ENCODE peak calls at places on chromosomes 11 and 22, in eight cellular contexts. H, O, U, T, M, I, S and N are unnamed samples.

GRCh38 chr11:6735306-6735705 is 36.5 kb downstream of the OR2AG2 start:
- DNase-seq in H (no peak), O (peak; percentile 7), U (no peak), T (no peak), M (no peak), I (no peak), S (no peak), N (no peak)

GRCh38 chr11:105372214-105372613 is 232.6 kb upstream of the CARD18 start:
- DNase-seq in H (no peak), O (peak; percentile 37), U (no peak), T (no peak), M (no peak), I (no peak), S (no peak), N (no peak)

GRCh38 chr22:23431337-23432072 is 148.6 kb downstream of the IGLL1 start:
- DNase-seq in H (peak; percentile 2), O (peak; percentile 94), U (no peak), T (no peak), M (no peak), I (peak; percentile 60), S (no peak), N (no peak)

GRCh38 chr11:68314886-68315580 is 2.6 kb downstream of the LRP5 start:
- DNase-seq in H (no peak), O (peak; percentile 51), U (no peak), T (no peak), M (peak; percentile 80), I (peak; percentile 62), S (no peak), N (no peak)

GRCh38 chr11:69894126-69895047 is 75.2 kb upstream of the FGF3 start:
- DNase-seq in H (no peak), O (no peak), U (no peak), T (no peak), M (no peak), I (no peak), S (no peak), N (peak; percentile 65)

GRCh38 chr22:40434101-40434500 is 63.7 kb downstream of the SGSM3 start:
- DNase-seq in H (no peak), O (peak; percentile 27), U (no peak), T (no peak), M (no peak), I (no peak), S (no peak), N (no peak)

GRCh38 chr11:130403301-130403804 is 25.1 kb downstream of the ADAMTS8 start:
- DNase-seq in H (peak; percentile 81), O (peak; percentile 93), U (no peak), T (peak; percentile 39), M (no peak), I (peak; percentile 71), S (peak; percentile 84), N (no peak)

GRCh38 chr11:113023228-113023627 is 62.0 kb downstream of the NCAM1 start:
- DNase-seq in H (peak; percentile 46), O (no peak), U (no peak), T (no peak), M (no peak), I (no peak), S (no peak), N (no peak)

GRCh38 chr11:128463386-128463829 is 124.0 kb downstream of the ETS1 start:
- DNase-seq in H (peak; percentile 97), O (peak; percentile 80), U (no peak), T (no peak), M (no peak), I (no peak), S (peak; percentile 83), N (no peak)

GRCh38 chr22:23753371-23753770 is 854 bp downstream of the VPREB3 start:
- DNase-seq in H (no peak), O (no peak), U (no peak), T (no peak), M (no peak), I (no peak), S (no peak), N (no peak)

GRCh38 chr11:11403763-11404725 is 51.0 kb upstream of the CSNK2A3 start:
- DNase-seq in H (peak; percentile 32), O (peak; percentile 5), U (no peak), T (peak; percentile 60), M (no peak), I (no peak), S (no peak), N (no peak)

GRCh38 chr22:30400159-30400558 is 3.3 kb downstream of the SEC14L2 start:
- DNase-seq in H (no peak), O (no peak), U (no peak), T (no peak), M (no peak), I (no peak), S (no peak), N (no peak)

GRCh38 chr22:30399718-30400117 is 2.9 kb downstream of the SEC14L2 start:
- DNase-seq in H (no peak), O (no peak), U (no peak), T (no peak), M (no peak), I (no peak), S (no peak), N (no peak)

GRCh38 chr22:30397656-30398635 is 1.1 kb downstream of the SEC14L2 start:
- DNase-seq in H (no peak), O (no peak), U (no peak), T (no peak), M (peak; percentile 79), I (no peak), S (no peak), N (no peak)

GRCh38 chr22:30396871-30397655 is at the start of gene SEC14L2:
- DNase-seq in H (peak; percentile 47), O (peak; percentile 35), U (peak; percentile 55), T (peak; percentile 62), M (peak; percentile 87), I (peak; percentile 75), S (no peak), N (peak; percentile 67)

DNA sequence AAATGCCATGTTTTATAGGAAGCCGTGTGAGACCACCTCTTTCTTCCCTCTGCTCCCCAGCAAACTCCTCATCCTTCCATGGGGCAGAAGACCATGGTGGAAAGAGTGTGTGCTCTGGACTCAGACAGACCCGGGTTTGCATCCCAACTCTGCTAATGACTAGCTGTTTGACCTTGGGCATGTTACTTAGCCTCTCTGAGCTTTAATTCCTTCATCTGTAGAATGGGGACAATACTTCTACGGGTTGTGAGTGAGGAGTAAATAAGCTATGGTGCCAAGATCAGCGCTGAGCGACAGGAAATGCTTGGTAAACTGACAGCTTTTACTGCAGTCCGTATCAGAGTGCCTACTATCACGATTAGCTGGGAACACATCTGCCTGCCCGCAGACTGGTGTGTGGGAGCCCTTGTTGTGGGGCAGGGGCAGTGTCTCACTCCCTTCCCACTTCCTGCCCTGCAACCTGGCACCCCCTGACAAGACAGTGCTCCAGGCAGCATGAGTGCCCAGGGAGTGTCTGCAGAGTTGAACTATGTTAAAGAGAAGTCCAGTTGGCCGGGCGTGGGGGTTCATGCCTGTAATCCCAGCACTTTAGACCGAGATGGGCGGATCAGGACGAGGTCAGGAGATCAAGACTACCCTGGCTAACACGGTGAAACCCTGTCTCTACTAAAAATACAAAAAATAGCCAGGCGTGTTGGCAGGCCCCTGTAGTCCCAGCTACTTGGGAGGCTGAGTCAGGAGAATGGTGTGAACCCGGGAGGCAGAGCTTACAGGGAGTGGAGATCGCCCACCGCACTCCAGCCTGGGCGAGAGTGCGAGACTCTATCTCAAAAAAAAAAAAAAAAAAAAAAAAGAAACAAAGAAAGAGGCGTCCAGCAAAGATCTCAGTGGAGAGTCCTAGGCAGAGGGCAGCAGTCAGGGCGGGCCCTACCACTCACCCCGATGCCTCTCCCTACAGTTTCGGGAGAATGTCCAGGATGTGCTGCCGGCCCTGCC is 2.2 kb downstream of the SEC14L2 start:
- DNase-seq in H (no peak), O (no peak), U (no peak), T (no peak), M (no peak), I (no peak), S (no peak), N (no peak)
- H3K4me3 ChIP-seq in H (peak overlapping the region; percentile 80), O (peak overlapping the region; percentile 87), U (no peak overlapping the region), T (no peak overlapping the region), M (peak overlapping the region; percentile 64), I (no peak overlapping the region), S (peak overlapping the region; percentile 82), N (no peak overlapping the region)

GRCh38 chr11:76791861-76792260 is 8.7 kb downstream of the TSKU start:
- DNase-seq in H (peak; percentile 53), O (peak; percentile 88), U (no peak), T (no peak), M (no peak), I (no peak), S (peak; percentile 72), N (no peak)

GRCh38 chr11:76793391-76793811 is 10.2 kb downstream of the TSKU start:
- DNase-seq in H (no peak), O (no peak), U (peak; percentile 7), T (no peak), M (no peak), I (peak; percentile 75), S (peak; percentile 62), N (no peak)

GRCh38 chr11:76793834-76794291 is 10.7 kb downstream of the TSKU start:
- DNase-seq in H (no peak), O (no peak), U (peak; percentile 9), T (no peak), M (no peak), I (no peak), S (no peak), N (no peak)

GRCh38 chr11:76794371-76795284 is 11.5 kb downstream of the TSKU start:
- DNase-seq in H (no peak), O (no peak), U (no peak), T (no peak), M (no peak), I (no peak), S (no peak), N (no peak)

GRCh38 chr11:76792505-76793264 is 9.5 kb downstream of the TSKU start:
- DNase-seq in H (no peak), O (no peak), U (peak; percentile 5), T (no peak), M (no peak), I (no peak), S (no peak), N (no peak)
- H3K4me3 ChIP-seq in H (no peak overlapping the region), O (no peak overlapping the region), U (peak overlapping the region; percentile 22), T (no peak overlapping the region), M (no peak overlapping the region), I (no peak overlapping the region), S (no peak overlapping the region), N (no peak overlapping the region)

DNA sequence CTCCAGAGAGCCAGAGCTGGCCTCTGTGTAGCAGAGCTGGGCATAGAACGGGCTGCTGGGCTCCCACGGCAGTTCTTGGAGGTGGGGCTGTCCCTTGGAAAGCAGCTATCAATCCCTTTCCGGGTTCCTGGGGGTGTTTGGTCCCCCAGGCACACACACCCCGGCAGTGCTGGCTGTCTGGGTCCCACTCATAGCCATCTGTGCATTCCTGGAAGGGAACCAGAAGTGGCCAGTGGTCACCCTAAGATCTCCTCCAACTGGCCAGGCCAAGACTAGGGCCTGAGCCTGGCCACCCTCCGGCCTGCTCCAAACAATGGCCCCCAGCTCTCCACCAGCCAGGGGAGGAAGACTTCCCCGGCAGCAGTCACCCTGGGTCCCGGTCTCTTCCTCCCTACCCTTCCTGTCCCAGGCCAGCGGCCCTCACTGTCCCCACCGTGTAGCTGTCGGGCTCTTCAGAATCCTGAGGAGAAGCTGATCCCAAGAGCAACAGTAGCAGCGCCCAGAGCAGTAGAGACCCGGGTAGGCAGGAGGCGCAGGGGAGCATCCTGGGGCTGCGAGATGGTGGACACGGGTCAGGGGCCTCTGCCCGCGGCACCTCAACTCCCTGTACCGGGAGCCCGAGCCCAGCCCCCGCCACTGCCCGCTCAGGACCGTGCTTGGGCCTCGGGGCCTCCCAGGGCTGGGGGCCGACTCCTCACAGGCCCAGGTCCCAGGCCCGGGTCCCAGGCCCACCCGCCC is 620 bp downstream of the EFEMP2 start:
- DNase-seq in H (no peak), O (peak; percentile 50), U (no peak), T (no peak), M (no peak), I (peak; percentile 67), S (no peak), N (no peak)
- H3K4me3 ChIP-seq in H (peak overlapping the region; percentile 67), O (peak overlapping the region; percentile 72), U (no peak overlapping the region), T (peak overlapping the region; percentile 15), M (peak overlapping the region; percentile 27), I (peak overlapping the region; percentile 63), S (peak overlapping the region; percentile 69), N (peak overlapping the region; percentile 8)

GRCh38 chr11:122155765-122156527 is 39.9 kb upstream of the BLID start:
- DNase-seq in H (no peak), O (no peak), U (no peak), T (no peak), M (no peak), I (no peak), S (no peak), N (no peak)
- H3K4me3 ChIP-seq in H (peak overlapping the region; percentile 56), O (no peak overlapping the region), U (peak overlapping the region; percentile 47), T (no peak overlapping the region), M (no peak overlapping the region), I (peak overlapping the region; percentile 43), S (no peak overlapping the region), N (no peak overlapping the region)